ENCODE peak calls at places on chromosomes 1 and 21, in ten cellular contexts. X, O, V, A, P, L, Z, B, U and R are unnamed samples.

GRCh38 chr1:62439652-62440371 is 3.0 kb downstream of the USP1 start:
- DNase-seq in X (no peak), O (no peak), V (no peak), A (no peak), P (peak; percentile 30), L (no peak), Z (no peak), B (no peak), U (no peak), R (no peak)

GRCh38 chr1:29703596-29703995 is 467.3 kb downstream of the PTPRU start:
- DNase-seq in X (peak; percentile 8), O (no peak), V (peak; percentile 70), A (no peak), P (peak; percentile 54), L (no peak), Z (no peak), B (no peak), U (no peak), R (no peak)

GRCh38 chr21:14843991-14844390 is 220.8 kb downstream of the NRIP1 start:
- DNase-seq in X (no peak), O (no peak), V (no peak), A (no peak), P (peak; percentile 53), L (no peak), Z (no peak), B (no peak), U (no peak), R (no peak)

GRCh38 chr1:150257624-150258274 is at the start of gene CA14:
- DNase-seq in X (no peak), O (no peak), V (no peak), A (no peak), P (no peak), L (no peak), Z (no peak), B (no peak), U (peak; percentile 73), R (no peak)

GRCh38 chr1:209215826-209216225 is 367.7 kb upstream of the CAMK1G start:
- DNase-seq in X (no peak), O (no peak), V (no peak), A (no peak), P (no peak), L (no peak), Z (no peak), B (no peak), U (no peak), R (no peak)

GRCh38 chr1:194693244-194693643 is 1506.8 kb upstream of the B3GALT2 start:
- DNase-seq in X (no peak), O (no peak), V (no peak), A (no peak), P (no peak), L (no peak), Z (no peak), B (no peak), U (no peak), R (no peak)

GRCh38 chr1:147225193-147225730 is at the start of gene FMO5:
- DNase-seq in X (peak; percentile 70), O (peak; percentile 68), V (peak; percentile 86), A (no peak), P (peak; percentile 57), L (no peak), Z (peak; percentile 65), B (peak; percentile 77), U (peak; percentile 88), R (peak; percentile 67)

GRCh38 chr1:204151562-204152309 is at the start of gene ETNK2:
- DNase-seq in X (peak; percentile 48), O (peak; percentile 51), V (peak; percentile 71), A (no peak), P (peak; percentile 56), L (no peak), Z (peak; percentile 64), B (peak; percentile 57), U (peak; percentile 90), R (peak; percentile 88)

GRCh38 chr1:16181887-16182719 is 26.2 kb upstream of the EPHA2 start:
- DNase-seq in X (peak; percentile 84), O (peak; percentile 89), V (peak; percentile 94), A (peak; percentile 77), P (peak; percentile 89), L (peak; percentile 97), Z (peak; percentile 88), B (peak; percentile 84), U (peak; percentile 66), R (peak; percentile 93)

GRCh38 chr1:4939266-4939665 is 284.9 kb downstream of the AJAP1 start:
- DNase-seq in X (no peak), O (no peak), V (no peak), A (no peak), P (peak; percentile 5), L (no peak), Z (no peak), B (no peak), U (no peak), R (no peak)

GRCh38 chr1:14739433-14739832 is 140.9 kb downstream of the KAZN start:
- DNase-seq in X (no peak), O (no peak), V (no peak), A (no peak), P (no peak), L (no peak), Z (no peak), B (no peak), U (no peak), R (no peak)

GRCh38 chr1:39116868-39117728 is 87.4 kb upstream of the MACF1 start:
- DNase-seq in X (no peak), O (no peak), V (no peak), A (peak; percentile 95), P (no peak), L (no peak), Z (no peak), B (no peak), U (no peak), R (no peak)

GRCh38 chr1:241423541-241424479 is 66.8 kb upstream of the RGS7 start:
- DNase-seq in X (no peak), O (no peak), V (peak; percentile 68), A (no peak), P (peak; percentile 63), L (no peak), Z (no peak), B (no peak), U (peak; percentile 48), R (no peak)

GRCh38 chr1:100142343-100142742 is 9.4 kb downstream of the TRMT13 start:
- DNase-seq in X (no peak), O (no peak), V (no peak), A (no peak), P (no peak), L (no peak), Z (no peak), B (no peak), U (no peak), R (no peak)

GRCh38 chr21:42552407-42553336 is 39.0 kb downstream of the SLC37A1 start:
- DNase-seq in X (no peak), O (no peak), V (no peak), A (no peak), P (no peak), L (no peak), Z (no peak), B (peak; percentile 6), U (peak; percentile 23), R (no peak)

GRCh38 chr21:39087976-39088370 is 95.3 kb downstream of the PSMG1 start:
- DNase-seq in X (no peak), O (no peak), V (no peak), A (no peak), P (no peak), L (no peak), Z (no peak), B (peak; percentile 34), U (no peak), R (no peak)

GRCh38 chr1:37434292-37434907 is 40.0 kb upstream of the ZC3H12A start:
- DNase-seq in X (peak; percentile 60), O (peak; percentile 36), V (peak; percentile 80), A (no peak), P (peak; percentile 21), L (no peak), Z (peak; percentile 43), B (peak; percentile 66), U (peak; percentile 75), R (peak; percentile 62)

GRCh38 chr1:50970927-50971582 is 1.0 kb downstream of the CDKN2C start:
- DNase-seq in X (no peak), O (no peak), V (no peak), A (no peak), P (no peak), L (no peak), Z (no peak), B (no peak), U (no peak), R (no peak)

GRCh38 chr1:61049850-61050540 is 32.4 kb upstream of the NFIA start:
- DNase-seq in X (peak; percentile 97), O (peak; percentile 95), V (peak; percentile 97), A (peak; percentile 73), P (peak; percentile 68), L (no peak), Z (peak; percentile 92), B (peak; percentile 96), U (peak; percentile 95), R (peak; percentile 95)

GRCh38 chr1:223219846-223220610 is 77.0 kb upstream of the TLR5 start:
- DNase-seq in X (no peak), O (no peak), V (no peak), A (no peak), P (no peak), L (peak; percentile 58), Z (no peak), B (no peak), U (peak; percentile 17), R (no peak)
- TF ChIP-seq POLR2A in X (no peak), O (no peak), V (no peak), A (no peak), P (no peak), L (no peak), Z (no peak), B (no peak), U (no peak), R (no peak)

GRCh38 chr1:184893695-184894094 is 80.6 kb downstream of the NIBAN1 start:
- DNase-seq in X (no peak), O (no peak), V (no peak), A (no peak), P (no peak), L (no peak), Z (no peak), B (no peak), U (no peak), R (no peak)
- H3K27ac ChIP-seq in X (no peak overlapping the region), O (no peak overlapping the region), V (no peak overlapping the region), A (no peak overlapping the region), P (no peak overlapping the region), L (no peak overlapping the region), Z (peak overlapping the region; percentile 10), B (no peak overlapping the region), U (no peak overlapping the region), R (no peak overlapping the region)

GRCh38 chr1:69919129-69919921 is 286.1 kb downstream of the LRRC40 start:
- DNase-seq in X (no peak), O (no peak), V (no peak), A (no peak), P (no peak), L (no peak), Z (no peak), B (no peak), U (no peak), R (no peak)

GRCh38 chr1:69919922-69920273 is 285.5 kb downstream of the LRRC40 start:
- DNase-seq in X (no peak), O (no peak), V (no peak), A (no peak), P (no peak), L (no peak), Z (no peak), B (no peak), U (no peak), R (no peak)

GRCh38 chr1:69921501-69921900 is 283.9 kb downstream of the LRRC40 start:
- DNase-seq in X (no peak), O (no peak), V (no peak), A (no peak), P (no peak), L (no peak), Z (no peak), B (no peak), U (no peak), R (no peak)
- H3K4me1 ChIP-seq in X (no peaks in the 10 kb centered on the region), O (no peaks in the 10 kb centered on the region), V (no peaks in the 10 kb centered on the region), A (no peaks in the 10 kb centered on the region), P (no peaks in the 10 kb centered on the region), L (no peaks in the 10 kb centered on the region), Z (no peaks in the 10 kb centered on the region), B (no peaks in the 10 kb centered on the region), U (no peaks in the 10 kb centered on the region), R (no peaks in the 10 kb centered on the region)

GRCh38 chr1:156705321-156705917 is at the start of gene CRABP2:
- DNase-seq in X (no peak), O (no peak), V (peak; percentile 65), A (no peak), P (no peak), L (no peak), Z (no peak), B (peak; percentile 20), U (no peak), R (peak; percentile 31)
- TF ChIP-seq POLR2A in X (no peak), O (peak; percentile 62), V (no peak), A (peak; percentile 94), P (no peak), L (no peak), Z (no peak), B (no peak), U (no peak), R (no peak)